ENCODE peak calls at places on chromosomes 1 and 21, in seven cellular contexts. V, Y, A, Q, S, L and H are unnamed samples.

GRCh38 chr21:38388219-38388618 is 110.1 kb downstream of the ERG start:
- DNase-seq in Q (no peak), V (no peak), Y (no peak), S (no peak), L (no peak), A (no peak), H (no peak)

GRCh38 chr1:113917400-113918082 is 11.6 kb upstream of the HIPK1 start:
- DNase-seq in Y (no peak), S (no peak), Q (no peak), V (no peak), A (no peak), L (no peak), H (no peak)

GRCh38 chr1:182193908-182194550 is 132.5 kb upstream of the ZNF648 start:
- DNase-seq in S (no peak), Q (no peak), V (no peak), A (peak), L (peak), Y (peak), H (no peak)

GRCh38 chr1:2438038-2438437 is 25.7 kb upstream of the PEX10 start:
- DNase-seq in L (no peak), Y (no peak), A (no peak), V (no peak), S (no peak), Q (no peak), H (peak)

GRCh38 chr21:25896657-25897056 is 161.9 kb downstream of the GABPA start:
- DNase-seq in L (no peak), A (no peak), S (no peak), Y (no peak), Q (no peak), V (no peak), H (no peak)

GRCh38 chr1:240399381-240399780 is 212.6 kb downstream of the GREM2 start:
- DNase-seq in Y (no peak), A (no peak), L (no peak), V (no peak), S (peak), Q (no peak), H (no peak)

GRCh38 chr1:18932387-18932786 is 24.1 kb downstream of the IFFO2 start:
- DNase-seq in V (peak), S (no peak), A (peak), L (no peak), Q (no peak), Y (no peak), H (no peak)

GRCh38 chr1:230160957-230161771 is 94.1 kb downstream of the GALNT2 start:
- DNase-seq in V (no peak), L (peak), A (no peak), S (no peak), Q (no peak), Y (no peak), H (no peak)

GRCh38 chr21:30268608-30269197 is 14.0 kb downstream of the KRTAP24-1 start:
- DNase-seq in Y (no peak), Q (no peak), L (no peak), A (no peak), V (no peak), S (no peak), H (no peak)

GRCh38 chr1:51963592-51964308 is 26.8 kb downstream of the RAB3B start:
- DNase-seq in A (no peak), Y (no peak), L (no peak), V (no peak), S (no peak), Q (no peak), H (no peak)

GRCh38 chr1:209157514-209158285 is 425.8 kb upstream of the CAMK1G start:
- DNase-seq in V (no peak), Y (no peak), L (no peak), S (no peak), Q (no peak), A (no peak), H (no peak)

GRCh38 chr1:156356875-156357534 is 12.0 kb upstream of the RHBG start:
- DNase-seq in A (peak), Y (no peak), V (peak), S (no peak), Q (no peak), L (no peak), H (peak)

GRCh38 chr21:34630536-34631143 is 15.7 kb upstream of the RCAN1 start:
- DNase-seq in S (no peak), A (no peak), L (no peak), Y (no peak), V (no peak), Q (no peak), H (peak)

GRCh38 chr1:181128592-181129497 is 40.3 kb downstream of the IER5 start:
- DNase-seq in L (no peak), A (no peak), Y (no peak), S (no peak), Q (no peak), V (peak), H (no peak)

GRCh38 chr1:27349784-27350672 is 8.2 kb downstream of the SYTL1 start:
- DNase-seq in S (peak), Q (peak), L (peak), Y (peak), A (peak), V (peak), H (no peak)
- H3K4me3 ChIP-seq in S (peak), Q (peak), L (peak), Y (peak), A (peak), V (peak), H (peak)

DNA sequence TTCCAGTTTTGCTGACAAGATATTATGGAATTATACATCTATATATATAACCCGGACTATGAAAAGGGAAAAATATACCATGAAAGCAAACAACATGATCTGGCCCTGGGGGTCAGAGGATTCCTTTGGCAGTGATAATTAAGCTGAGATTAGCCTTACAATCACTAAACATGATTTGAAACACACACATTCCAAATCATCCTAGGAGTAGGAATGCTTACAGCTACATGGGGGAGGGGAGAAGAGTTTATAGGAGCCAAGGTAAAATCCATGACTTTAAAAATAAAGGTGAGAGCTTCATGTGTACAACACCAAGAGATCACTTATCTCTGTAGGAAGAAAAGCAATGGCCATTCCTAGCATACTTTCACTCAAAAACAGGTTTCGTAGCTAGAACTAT is 57.6 kb downstream of the AKT3 start:
- DNase-seq in L (no peak), Q (no peak), A (no peak), S (no peak), V (no peak), Y (no peak), H (no peak)
- H3K4me3 ChIP-seq in L (no peak), Q (peak), A (no peak), S (no peak), V (no peak), Y (no peak), H (no peak)

GRCh38 chr1:242002072-242002471 is 3.2 kb upstream of the MAP1LC3C start:
- DNase-seq in L (no peak), S (no peak), Q (no peak), V (no peak), A (no peak), Y (no peak), H (no peak)
- H3K4me3 ChIP-seq in L (no peak), S (no peak), Q (no peak), V (no peak), A (no peak), Y (no peak), H (no peak)

GRCh38 chr1:58392083-58392482 is 154.4 kb downstream of the OMA1 start:
- DNase-seq in L (no peak), A (no peak), S (no peak), Y (no peak), Q (no peak), V (no peak), H (no peak)

GRCh38 chr1:58391056-58391455 is 155.5 kb downstream of the OMA1 start:
- DNase-seq in Q (peak), L (no peak), A (no peak), Y (no peak), S (no peak), V (no peak), H (no peak)

GRCh38 chr1:58395355-58395754 is 151.2 kb downstream of the OMA1 start:
- DNase-seq in S (peak), L (no peak), Y (no peak), V (no peak), Q (no peak), A (no peak), H (no peak)

GRCh38 chr1:58390051-58390450 is 156.5 kb downstream of the OMA1 start:
- DNase-seq in S (no peak), Y (no peak), A (no peak), Q (no peak), V (no peak), L (no peak), H (no peak)

DNA sequence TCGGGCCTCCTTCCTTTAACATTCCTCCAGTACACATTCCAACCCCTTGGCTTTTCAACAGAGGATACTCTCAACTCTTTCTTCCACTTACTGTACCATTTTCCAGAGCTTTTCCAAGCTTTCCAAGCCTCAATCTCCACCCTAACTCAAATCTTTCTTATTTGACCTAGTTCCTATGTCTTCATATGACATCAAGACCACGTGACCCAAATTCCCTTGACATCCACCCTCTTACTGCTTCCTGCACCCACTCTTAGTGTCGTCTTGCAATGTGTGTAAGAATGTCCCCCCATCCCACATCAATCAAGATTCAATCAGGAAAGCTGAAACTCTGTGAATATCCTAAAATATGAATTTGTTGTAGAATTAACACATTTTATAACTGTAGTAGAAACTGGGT is 155.0 kb downstream of the OMA1 start:
- DNase-seq in Y (no peak), A (no peak), S (no peak), L (no peak), V (no peak), Q (no peak), H (no peak)
- H3K4me3 ChIP-seq in Y (no peak), A (no peak), S (no peak), L (no peak), V (no peak), Q (no peak), H (no peak)

DNA sequence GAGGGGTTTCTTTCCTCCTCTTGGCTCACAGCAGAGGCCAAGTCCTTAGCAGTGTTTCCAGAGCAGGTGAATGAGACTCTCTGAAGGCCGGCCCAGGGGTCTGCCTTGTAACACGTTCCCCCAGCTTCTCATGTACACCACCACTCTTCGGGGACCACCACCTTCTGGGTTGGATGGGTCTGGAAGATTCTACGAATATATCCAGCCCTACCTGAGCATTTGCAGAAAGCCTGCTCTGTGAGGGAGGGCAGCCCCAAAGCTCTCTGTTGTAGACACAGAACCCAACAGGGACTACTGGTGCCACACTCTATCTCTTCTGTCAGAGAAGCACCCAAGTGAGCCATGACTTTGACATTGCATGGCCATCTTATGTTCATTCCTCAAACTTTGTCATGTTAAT is 61.8 kb downstream of the CD247 start:
- DNase-seq in Q (no peak), V (no peak), S (no peak), A (no peak), L (no peak), Y (no peak), H (no peak)
- H3K4me3 ChIP-seq in Q (peak), V (peak), S (no peak), A (no peak), L (peak), Y (peak), H (no peak)

GRCh38 chr1:196400478-196401453 is 207.5 kb downstream of the KCNT2 start:
- DNase-seq in S (no peak), L (no peak), A (peak), Y (peak), V (no peak), Q (no peak), H (no peak)
- H3K4me3 ChIP-seq in S (no peak), L (no peak), A (no peak), Y (no peak), V (no peak), Q (no peak), H (no peak)